ENCODE peak calls at places on chromosomes 7 and 10, in four cellular contexts. E, K, T and C are unnamed samples.

GRCh38 chr10:5442056-5442989 is 30.0 kb downstream of the NET1 start:
- DNase-seq in E (no peak), K (peak; percentile 60), T (no peak), C (peak; percentile 16)

GRCh38 chr7:29288534-29289091 is 94.0 kb downstream of the CHN2 start:
- DNase-seq in E (no peak), K (no peak), T (no peak), C (no peak)

GRCh38 chr7:101681170-101682007 is 52.3 kb upstream of the MYL10 start:
- DNase-seq in E (peak; percentile 64), K (peak; percentile 33), T (no peak), C (peak; percentile 81)

GRCh38 chr7:95472521-95473160 is 13.1 kb upstream of the ASB4 start:
- DNase-seq in E (no peak), K (peak; percentile 72), T (no peak), C (no peak)

GRCh38 chr7:81299272-81299671 is 380.4 kb upstream of the SEMA3C start:
- DNase-seq in E (peak; percentile 96), K (peak; percentile 91), T (no peak), C (peak; percentile 91)

GRCh38 chr7:75869776-75870379 is 9.0 kb upstream of the RHBDD2 start:
- DNase-seq in E (no peak), K (no peak), T (no peak), C (no peak)

GRCh38 chr10:93392111-93392510 is 90.0 kb downstream of the MYOF start:
- DNase-seq in E (no peak), K (no peak), T (no peak), C (no peak)

GRCh38 chr7:135708041-135708440 is 19.9 kb downstream of the SLC13A4 start:
- DNase-seq in E (no peak), K (no peak), T (no peak), C (no peak)

GRCh38 chr10:35336084-35336831 is at the start of gene CCNY:
- DNase-seq in E (no peak), K (peak; percentile 51), T (peak; percentile 87), C (peak; percentile 15)

GRCh38 chr7:112271162-112271561 is 64.7 kb downstream of the ZNF277 start:
- DNase-seq in E (no peak), K (no peak), T (no peak), C (peak; percentile 7)

GRCh38 chr7:12759112-12759511 is 71.7 kb downstream of the ARL4A start:
- DNase-seq in E (no peak), K (no peak), T (no peak), C (no peak)

GRCh38 chr7:116225860-116226259 is 15.5 kb downstream of the TES start:
- DNase-seq in E (no peak), K (no peak), T (no peak), C (no peak)

GRCh38 chr7:143329471-143330170 is 13.7 kb downstream of the CLCN1 start:
- DNase-seq in E (no peak), K (peak; percentile 61), T (no peak), C (no peak)

GRCh38 chr7:9181356-9181755 is 747.9 kb downstream of the NXPH1 start:
- DNase-seq in E (no peak), K (no peak), T (no peak), C (no peak)

GRCh38 chr7:152462995-152463713 is 27.4 kb upstream of the KMT2C start:
- DNase-seq in E (peak; percentile 18), K (peak; percentile 50), T (no peak), C (no peak)

GRCh38 chr7:22354462-22354861 is 2.5 kb downstream of the RAPGEF5 start:
- DNase-seq in E (no peak), K (no peak), T (no peak), C (no peak)

GRCh38 chr10:120978589-120979252 is 127.6 kb downstream of the WDR11 start:
- DNase-seq in E (no peak), K (no peak), T (no peak), C (peak; percentile 35)

GRCh38 chr10:94212876-94213595 is 149.7 kb downstream of the NOC3L start:
- DNase-seq in E (no peak), K (no peak), T (peak; percentile 69), C (no peak)

GRCh38 chr7:82110146-82110823 is 333.3 kb downstream of the CACNA2D1 start:
- DNase-seq in E (no peak), K (no peak), T (no peak), C (no peak)

GRCh38 chr10:44714451-44714850 is 196.7 kb upstream of the TMEM72 start:
- DNase-seq in E (no peak), K (no peak), T (no peak), C (no peak)

GRCh38 chr7:7996568-7996967 is 28.0 kb downstream of the GLCCI1 start:
- DNase-seq in E (no peak), K (no peak), T (no peak), C (no peak)

GRCh38 chr7:4158406-4158805 is 523.7 kb upstream of the FOXK1 start:
- DNase-seq in E (no peak), K (no peak), T (no peak), C (no peak)

GRCh38 chr7:43071604-43072003 is 40.8 kb upstream of the HECW1 start:
- DNase-seq in E (no peak), K (peak; percentile 58), T (no peak), C (no peak)

GRCh38 chr7:110988890-110989501 is 101.9 kb upstream of the LRRN3 start:
- DNase-seq in E (no peak), K (no peak), T (no peak), C (no peak)

GRCh38 chr10:50260791-50261281 is 9.5 kb upstream of the ASAH2 start:
- DNase-seq in E (no peak), K (no peak), T (no peak), C (no peak)

GRCh38 chr10:77879710-77880109 is 46.8 kb downstream of the DLG5 start:
- DNase-seq in E (no peak), K (no peak), T (no peak), C (no peak)

GRCh38 chr7:91940171-91940570 is 491 bp upstream of the AKAP9 start:
- DNase-seq in E (no peak), K (peak; percentile 54), T (no peak), C (peak; percentile 29)

GRCh38 chr10:100697070-100697469 is 48.3 kb upstream of the PAX2 start:
- DNase-seq in E (no peak), K (peak; percentile 25), T (no peak), C (no peak)